ENCODE peak calls at places on chromosomes 11 and 22, in seven cellular contexts. E is AG09309, J is GM12865, F is SK-N-SH, A is lower lobe of right lung, I is right atrium auricular region, Q is WTC11. L is an unnamed sample.

GRCh38 chr11:18365736-18366135 is 28.6 kb upstream of the LDHA start:
- DNase-seq in E (no peak), J (no peak), F (peak; percentile 31), A (no peak), I (no peak), Q (no peak), L (no peak)

GRCh38 chr11:108973402-108974119 is 308.7 kb downstream of the DDX10 start:
- DNase-seq in E (peak; percentile 86), J (no peak), F (no peak), A (no peak), I (no peak), Q (no peak), L (no peak)

GRCh38 chr11:124897681-124898680 is at the start of gene ROBO4:
- DNase-seq in E (peak; percentile 72), J (no peak), F (peak; percentile 15), A (no peak), I (no peak), Q (no peak), L (peak; percentile 70)

GRCh38 chr11:64340671-64341335 is 799 bp downstream of the CCDC88B start:
- DNase-seq in E (no peak), J (peak; percentile 82), F (peak; percentile 81), A (peak; percentile 83), I (no peak), Q (peak; percentile 94), L (no peak)

GRCh38 chr22:33051960-33052839 is 6.0 kb downstream of the SYN3 start:
- DNase-seq in E (no peak), J (no peak), F (peak; percentile 33), A (no peak), I (peak; percentile 43), Q (no peak), L (no peak)

GRCh38 chr11:112363527-112363926 is 102.9 kb upstream of the PLET1 start:
- DNase-seq in E (no peak), J (no peak), F (no peak), A (no peak), I (no peak), Q (no peak), L (no peak)

GRCh38 chr11:11534981-11535380 is 86.8 kb downstream of the GALNT18 start:
- DNase-seq in E (no peak), J (no peak), F (no peak), A (no peak), I (no peak), Q (no peak), L (no peak)

GRCh38 chr11:22634897-22635629 is 9.4 kb upstream of the FANCF start:
- DNase-seq in E (no peak), J (no peak), F (no peak), A (no peak), I (no peak), Q (peak; percentile 33), L (no peak)

GRCh38 chr11:75118577-75118976 is 21.9 kb upstream of the OR2AT4 start:
- DNase-seq in E (no peak), J (no peak), F (no peak), A (no peak), I (no peak), Q (no peak), L (no peak)

GRCh38 chr11:111006207-111006606 is 239.3 kb upstream of the POU2AF2 start:
- DNase-seq in E (no peak), J (no peak), F (no peak), A (no peak), I (no peak), Q (no peak), L (no peak)

DNA sequence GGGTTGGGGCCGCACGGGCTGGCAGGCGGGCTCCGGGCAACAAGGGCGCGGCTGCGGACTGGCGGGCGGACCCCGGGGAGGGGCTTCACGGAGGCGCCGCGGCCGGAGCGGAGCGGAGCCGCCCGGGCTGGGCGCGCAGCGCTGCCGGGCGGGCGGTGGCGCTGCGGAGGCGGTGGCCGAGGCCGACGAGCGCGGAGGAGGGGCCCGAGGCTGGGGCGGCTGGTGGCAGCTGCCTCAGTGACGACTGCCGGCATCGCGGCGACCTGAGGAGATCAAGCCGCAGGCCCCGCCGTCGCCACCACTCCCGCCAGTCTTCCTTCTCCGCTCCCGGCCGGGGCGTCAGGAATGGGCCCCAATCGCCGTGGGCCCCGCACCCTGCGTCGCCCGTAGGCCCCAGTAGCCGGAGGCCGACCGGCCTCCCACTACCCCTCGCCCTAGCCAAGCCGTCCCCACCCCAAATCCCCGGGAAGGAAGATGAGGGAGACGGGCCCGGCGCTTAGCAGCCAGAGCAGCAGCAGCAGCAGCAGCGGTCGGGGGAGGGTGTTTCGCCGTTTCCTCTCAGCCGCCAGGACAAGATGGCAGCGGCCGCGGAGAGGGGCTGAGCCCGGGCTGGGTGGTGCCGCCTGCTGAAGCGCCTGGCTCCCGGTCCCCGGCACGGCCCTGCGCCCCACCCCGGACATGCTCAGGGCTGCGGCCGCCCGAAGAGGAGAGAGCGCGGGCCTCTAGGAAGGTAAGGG is at the start of gene HIPK3:
- DNase-seq in E (no peak), J (peak; percentile 92), F (peak; percentile 96), A (peak; percentile 91), I (peak; percentile 78), Q (peak; percentile 83), L (peak; percentile 90)
- TF ChIP-seq CTCF in E (no peak), J (peak; percentile 41), F (no peak), A (no peak), I (peak; percentile 38), Q (no peak), L (peak; percentile 23)

DNA sequence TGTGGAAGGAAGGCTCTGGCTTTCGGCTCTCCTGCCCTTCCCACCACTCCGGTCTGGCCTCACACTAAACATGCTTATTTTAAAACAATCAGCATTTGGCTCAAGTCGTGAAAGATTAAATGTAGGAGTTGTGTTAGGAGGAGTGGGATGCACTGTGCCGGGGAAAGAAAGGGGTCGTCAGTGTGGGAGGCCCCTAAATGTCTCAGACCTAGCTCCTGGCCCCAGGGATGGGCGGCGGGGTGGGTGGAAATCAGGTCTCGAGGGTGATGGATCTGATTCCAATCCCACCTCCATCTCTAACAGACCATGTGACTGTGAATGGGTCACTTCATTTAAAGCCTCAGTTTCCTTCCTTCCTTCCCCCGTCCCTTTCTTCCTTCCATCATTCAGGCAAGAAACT is 6.9 kb upstream of the SHISAL1 start:
- DNase-seq in E (no peak), J (no peak), F (no peak), A (no peak), I (no peak), Q (no peak), L (no peak)
- TF ChIP-seq CTCF in E (no peak), J (no peak), F (no peak), A (no peak), I (no peak), Q (no peak), L (no peak)

DNA sequence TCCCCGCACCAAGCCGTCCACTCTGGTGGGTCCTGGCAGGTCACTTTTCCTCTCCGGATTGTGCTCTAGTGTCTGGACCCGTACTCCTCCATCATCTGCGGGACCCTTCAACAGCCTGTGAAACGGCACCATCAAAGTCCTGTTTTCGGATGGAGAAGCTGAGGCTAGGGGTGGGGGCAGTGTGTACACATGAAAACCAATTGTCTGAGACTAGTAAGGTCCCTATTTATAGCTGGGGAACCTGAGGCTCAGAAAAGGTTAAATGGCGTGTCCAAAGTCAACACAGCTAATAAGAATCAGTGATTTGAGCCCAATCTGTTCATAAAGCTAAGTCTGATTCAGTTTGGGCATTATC is 666 bp upstream of the LRRC32 start:
- DNase-seq in E (no peak), J (no peak), F (no peak), A (no peak), I (no peak), Q (no peak), L (no peak)
- TF ChIP-seq CTCF in E (no peak), J (no peak), F (no peak), A (no peak), I (no peak), Q (no peak), L (no peak)

GRCh38 chr11:123525072-123525471 is 95.0 kb downstream of the GRAMD1B start:
- DNase-seq in E (no peak), J (no peak), F (no peak), A (no peak), I (no peak), Q (no peak), L (no peak)
- TF ChIP-seq CTCF in E (no peak), J (no peak), F (no peak), A (no peak), I (no peak), Q (no peak), L (no peak)

GRCh38 chr11:102780491-102780918 is at the start of gene MMP10:
- DNase-seq in E (no peak), J (no peak), F (no peak), A (no peak), I (no peak), Q (no peak), L (no peak)
- TF ChIP-seq CTCF in E (peak; percentile 65), J (peak; percentile 17), F (peak; percentile 70), A (peak; percentile 29), I (no peak), Q (peak; percentile 34), L (no peak)

DNA sequence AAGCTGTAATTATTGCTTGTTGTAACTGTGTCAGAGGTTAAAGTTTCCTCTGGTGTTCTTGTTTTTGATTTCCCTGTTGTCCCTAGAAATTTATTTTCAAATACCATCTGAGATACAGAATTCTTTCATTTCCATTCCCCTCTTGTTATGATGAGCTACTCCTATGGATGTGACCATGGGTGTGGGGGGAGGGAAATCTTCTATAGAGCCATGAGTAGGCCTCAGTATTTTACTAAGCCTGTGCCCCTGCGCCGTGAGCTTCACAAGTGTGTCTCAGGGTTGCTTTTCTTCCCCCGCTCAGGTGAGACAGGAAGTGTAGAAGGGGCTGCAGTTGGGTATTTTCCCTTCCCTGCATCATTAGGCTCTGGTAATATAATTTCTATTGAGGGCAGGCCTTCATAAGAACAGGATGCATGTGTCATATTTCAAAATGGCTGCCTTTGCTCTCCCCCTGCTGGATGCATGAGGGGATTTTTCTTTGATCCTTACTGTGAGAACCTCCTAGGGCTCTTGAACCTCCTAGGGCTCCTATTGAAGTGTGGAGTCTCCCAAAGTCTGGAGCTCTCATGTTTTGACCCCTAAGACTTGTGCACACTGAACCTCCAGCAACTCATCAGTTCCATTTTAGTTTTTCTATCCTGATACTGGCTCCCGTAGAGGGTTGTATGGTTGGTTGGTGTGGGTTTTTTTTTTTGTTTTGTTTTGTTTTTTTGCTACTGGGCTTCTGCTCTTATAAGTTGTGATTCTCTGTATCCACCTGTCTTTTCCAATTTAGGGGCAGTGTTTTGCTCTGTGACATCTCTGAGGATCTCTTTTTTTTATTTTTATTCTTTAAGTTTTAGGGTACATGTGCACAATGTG is 658.2 kb downstream of the NTM start:
- DNase-seq in E (no peak), J (peak; percentile 62), F (peak; percentile 46), A (no peak), I (peak; percentile 74), Q (no peak), L (no peak)
- TF ChIP-seq CTCF in E (peak; percentile 55), J (peak; percentile 52), F (peak; percentile 68), A (peak; percentile 58), I (peak; percentile 51), Q (no peak), L (peak; percentile 62)

DNA sequence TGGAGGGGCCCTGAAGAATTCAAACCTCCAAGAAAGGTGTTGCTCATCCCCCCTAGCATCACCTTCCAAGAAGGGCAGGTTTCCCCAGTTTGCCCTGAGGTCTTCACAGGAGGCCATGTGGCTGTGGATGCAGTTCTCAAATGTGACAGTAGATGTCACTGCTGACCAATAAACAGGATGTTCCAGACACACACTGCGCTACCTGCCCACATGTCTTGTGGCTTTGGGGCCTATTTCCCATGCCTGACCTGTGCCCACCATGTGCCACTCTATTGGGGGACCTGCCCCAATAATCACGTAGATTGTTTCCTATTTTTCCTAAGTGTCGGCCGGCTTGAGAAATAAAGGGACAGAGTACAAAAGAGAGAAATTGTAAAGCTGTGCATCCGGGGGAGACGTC is 4.5 kb downstream of the GSTT2 start:
- DNase-seq in E (no peak), J (peak; percentile 68), F (peak; percentile 52), A (no peak), I (no peak), Q (peak; percentile 79), L (no peak)
- TF ChIP-seq CTCF in E (no peak), J (peak; percentile 82), F (peak; percentile 65), A (peak; percentile 70), I (no peak), Q (peak; percentile 87), L (no peak)